ENCODE peak calls at places on chromosomes 7 and 10, in eight cellular contexts. One of them, this sample, is unnamed. For H3K4me1, the result is how much of the 10 kb centered on the place peaks cover.

GRCh38 chr7:154794147-154794780 is 208.7 kb downstream of the PAXIP1 start:
- DNase-seq in upper lobe of left lung: peak
- DNase-seq in adipocyte: no peak
- DNase-seq in spleen: no peak
- DNase-seq in SJCRH30: no peak
- DNase-seq in suprapubic skin: no peak
- DNase-seq in right cardiac atrium: no peak
- DNase-seq in body of pancreas: no peak
- DNase-seq in this sample: no peak

GRCh38 chr7:107118109-107118900 is 50.5 kb upstream of the HBP1 start:
- DNase-seq in upper lobe of left lung: no peak
- DNase-seq in adipocyte: no peak
- DNase-seq in spleen: no peak
- DNase-seq in SJCRH30: no peak
- DNase-seq in suprapubic skin: no peak
- DNase-seq in right cardiac atrium: no peak
- DNase-seq in body of pancreas: no peak
- DNase-seq in this sample: peak

GRCh38 chr10:78868456-78868855 is 200.3 kb upstream of the ZMIZ1 start:
- DNase-seq in upper lobe of left lung: no peak
- DNase-seq in adipocyte: no peak
- DNase-seq in spleen: no peak
- DNase-seq in SJCRH30: no peak
- DNase-seq in suprapubic skin: no peak
- DNase-seq in right cardiac atrium: no peak
- DNase-seq in body of pancreas: no peak
- DNase-seq in this sample: no peak

GRCh38 chr7:43808410-43808809 is 49.9 kb downstream of the BLVRA start:
- DNase-seq in upper lobe of left lung: no peak
- DNase-seq in adipocyte: no peak
- DNase-seq in spleen: no peak
- DNase-seq in SJCRH30: no peak
- DNase-seq in suprapubic skin: no peak
- DNase-seq in right cardiac atrium: no peak
- DNase-seq in body of pancreas: no peak
- DNase-seq in this sample: no peak

GRCh38 chr7:81604075-81604807 is 165.6 kb downstream of the HGF start:
- DNase-seq in upper lobe of left lung: no peak
- DNase-seq in adipocyte: no peak
- DNase-seq in spleen: no peak
- DNase-seq in SJCRH30: peak
- DNase-seq in suprapubic skin: no peak
- DNase-seq in right cardiac atrium: no peak
- DNase-seq in body of pancreas: no peak
- DNase-seq in this sample: no peak

GRCh38 chr7:78178319-78178718 is 379.7 kb downstream of the PHTF2 start:
- DNase-seq in upper lobe of left lung: no peak
- DNase-seq in adipocyte: peak
- DNase-seq in spleen: no peak
- DNase-seq in SJCRH30: no peak
- DNase-seq in suprapubic skin: no peak
- DNase-seq in right cardiac atrium: no peak
- DNase-seq in body of pancreas: no peak
- DNase-seq in this sample: no peak

GRCh38 chr10:35339946-35340345 is 3.6 kb downstream of the CCNY start:
- DNase-seq in upper lobe of left lung: no peak
- DNase-seq in adipocyte: no peak
- DNase-seq in spleen: no peak
- DNase-seq in SJCRH30: peak
- DNase-seq in suprapubic skin: no peak
- DNase-seq in right cardiac atrium: no peak
- DNase-seq in body of pancreas: no peak
- DNase-seq in this sample: no peak

GRCh38 chr10:116947838-116948529 is 57.0 kb downstream of the SHTN1 start:
- DNase-seq in upper lobe of left lung: no peak
- DNase-seq in adipocyte: peak
- DNase-seq in spleen: no peak
- DNase-seq in SJCRH30: no peak
- DNase-seq in suprapubic skin: no peak
- DNase-seq in right cardiac atrium: no peak
- DNase-seq in body of pancreas: no peak
- DNase-seq in this sample: peak

GRCh38 chr10:15478950-15479349 is 107.9 kb upstream of the FAM171A1 start:
- DNase-seq in upper lobe of left lung: no peak
- DNase-seq in adipocyte: no peak
- DNase-seq in spleen: no peak
- DNase-seq in SJCRH30: no peak
- DNase-seq in suprapubic skin: no peak
- DNase-seq in right cardiac atrium: no peak
- DNase-seq in body of pancreas: no peak
- DNase-seq in this sample: no peak

GRCh38 chr7:26044320-26044719 is 107.7 kb upstream of the NFE2L3 start:
- DNase-seq in upper lobe of left lung: no peak
- DNase-seq in adipocyte: no peak
- DNase-seq in spleen: no peak
- DNase-seq in SJCRH30: no peak
- DNase-seq in suprapubic skin: no peak
- DNase-seq in right cardiac atrium: no peak
- DNase-seq in body of pancreas: no peak
- DNase-seq in this sample: no peak

GRCh38 chr10:85542149-85542548 is 824.4 kb downstream of the GRID1 start:
- DNase-seq in upper lobe of left lung: no peak
- DNase-seq in adipocyte: no peak
- DNase-seq in spleen: no peak
- DNase-seq in SJCRH30: no peak
- DNase-seq in suprapubic skin: no peak
- DNase-seq in right cardiac atrium: no peak
- DNase-seq in body of pancreas: no peak
- DNase-seq in this sample: no peak

GRCh38 chr7:6649241-6649961 is 12.3 kb downstream of the ZNF316 start:
- DNase-seq in upper lobe of left lung: no peak
- DNase-seq in adipocyte: no peak
- DNase-seq in spleen: peak
- DNase-seq in SJCRH30: no peak
- DNase-seq in suprapubic skin: peak
- DNase-seq in right cardiac atrium: peak
- DNase-seq in body of pancreas: no peak
- DNase-seq in this sample: no peak

GRCh38 chr7:148234715-148235114 is 355.9 kb upstream of the C7orf33 start:
- DNase-seq in upper lobe of left lung: no peak
- DNase-seq in adipocyte: no peak
- DNase-seq in spleen: no peak
- DNase-seq in SJCRH30: no peak
- DNase-seq in suprapubic skin: no peak
- DNase-seq in right cardiac atrium: no peak
- DNase-seq in body of pancreas: no peak
- DNase-seq in this sample: no peak

GRCh38 chr7:92797284-92797683 is 39.1 kb downstream of the CDK6 start:
- DNase-seq in upper lobe of left lung: no peak
- DNase-seq in adipocyte: no peak
- DNase-seq in spleen: no peak
- DNase-seq in SJCRH30: no peak
- DNase-seq in suprapubic skin: no peak
- DNase-seq in right cardiac atrium: no peak
- DNase-seq in body of pancreas: no peak
- DNase-seq in this sample: no peak

GRCh38 chr10:133180915-133181639 is 21.1 kb downstream of the KNDC1 start:
- DNase-seq in upper lobe of left lung: no peak
- DNase-seq in adipocyte: no peak
- DNase-seq in spleen: peak
- DNase-seq in SJCRH30: no peak
- DNase-seq in suprapubic skin: no peak
- DNase-seq in right cardiac atrium: peak
- DNase-seq in body of pancreas: no peak
- DNase-seq in this sample: no peak

GRCh38 chr10:133182791-133183645 is 23.0 kb downstream of the KNDC1 start:
- DNase-seq in upper lobe of left lung: no peak
- DNase-seq in adipocyte: no peak
- DNase-seq in spleen: no peak
- DNase-seq in SJCRH30: no peak
- DNase-seq in suprapubic skin: no peak
- DNase-seq in right cardiac atrium: peak
- DNase-seq in body of pancreas: no peak
- DNase-seq in this sample: no peak

GRCh38 chr10:133183646-133184378 is 23.8 kb downstream of the KNDC1 start:
- DNase-seq in upper lobe of left lung: no peak
- DNase-seq in adipocyte: no peak
- DNase-seq in spleen: no peak
- DNase-seq in SJCRH30: no peak
- DNase-seq in suprapubic skin: no peak
- DNase-seq in right cardiac atrium: peak
- DNase-seq in body of pancreas: no peak
- DNase-seq in this sample: no peak

GRCh38 chr10:133180192-133180914 is 20.3 kb downstream of the KNDC1 start:
- DNase-seq in upper lobe of left lung: no peak
- DNase-seq in adipocyte: no peak
- DNase-seq in spleen: peak
- DNase-seq in SJCRH30: no peak
- DNase-seq in suprapubic skin: no peak
- DNase-seq in right cardiac atrium: no peak
- DNase-seq in body of pancreas: no peak
- DNase-seq in this sample: no peak

DNA sequence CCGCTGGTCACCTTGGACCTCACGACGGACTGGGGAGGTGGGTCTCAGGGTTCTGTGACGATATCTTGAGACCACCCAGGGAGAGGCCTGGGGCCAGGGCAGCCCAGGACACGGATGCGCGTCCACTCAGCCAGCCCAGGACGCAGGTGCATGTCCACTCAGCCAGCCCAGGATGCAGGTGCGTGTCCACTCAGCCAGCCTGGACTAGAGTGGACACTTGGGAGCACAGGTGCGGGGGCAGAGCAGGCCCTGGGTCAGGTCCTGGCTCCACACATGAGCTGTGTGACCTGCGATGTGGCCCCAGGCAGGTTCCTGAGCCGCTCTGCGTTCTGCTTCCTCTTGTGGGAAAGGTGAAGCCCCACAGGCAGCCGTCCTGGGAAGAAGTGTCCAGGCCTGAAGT is 22.2 kb downstream of the KNDC1 start:
- DNase-seq in upper lobe of left lung: no peak
- DNase-seq in adipocyte: no peak
- DNase-seq in spleen: no peak
- DNase-seq in SJCRH30: no peak
- DNase-seq in suprapubic skin: no peak
- DNase-seq in right cardiac atrium: no peak
- DNase-seq in body of pancreas: no peak
- DNase-seq in this sample: no peak
- H3K4me1 ChIP-seq in upper lobe of left lung: under half
- H3K4me1 ChIP-seq in adipocyte: under half
- H3K4me1 ChIP-seq in spleen: under half
- H3K4me1 ChIP-seq in SJCRH30: under half
- H3K4me1 ChIP-seq in suprapubic skin: under half
- H3K4me1 ChIP-seq in right cardiac atrium: under half
- H3K4me1 ChIP-seq in body of pancreas: under half
- H3K4me1 ChIP-seq in this sample: under half

DNA sequence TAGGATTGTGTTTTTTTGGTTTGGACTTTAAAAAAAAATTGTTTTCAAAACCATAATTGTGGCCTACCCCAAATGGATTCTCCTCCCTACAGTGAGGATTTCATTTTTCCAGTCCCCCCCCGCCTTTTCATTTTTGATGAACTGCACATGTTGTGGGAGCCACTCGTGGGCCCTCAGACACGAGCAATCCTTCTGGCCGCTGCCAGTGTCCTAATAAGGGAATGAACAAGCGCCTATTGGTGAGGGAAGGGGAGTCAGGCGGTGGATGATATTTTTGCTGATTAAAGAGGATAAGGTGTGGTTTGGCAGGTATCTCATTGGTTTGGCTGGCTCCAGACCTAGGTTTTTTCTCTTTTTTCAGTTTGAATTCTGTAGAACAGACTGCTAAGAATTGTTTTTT is 78.7 kb upstream of the AGBL3 start:
- DNase-seq in upper lobe of left lung: no peak
- DNase-seq in adipocyte: peak
- DNase-seq in spleen: no peak
- DNase-seq in SJCRH30: no peak
- DNase-seq in suprapubic skin: no peak
- DNase-seq in right cardiac atrium: no peak
- DNase-seq in body of pancreas: no peak
- DNase-seq in this sample: no peak
- H3K4me1 ChIP-seq in upper lobe of left lung: under half
- H3K4me1 ChIP-seq in adipocyte: half or more
- H3K4me1 ChIP-seq in spleen: under half
- H3K4me1 ChIP-seq in SJCRH30: under half
- H3K4me1 ChIP-seq in suprapubic skin: under half
- H3K4me1 ChIP-seq in right cardiac atrium: under half
- H3K4me1 ChIP-seq in body of pancreas: under half
- H3K4me1 ChIP-seq in this sample: under half

DNA sequence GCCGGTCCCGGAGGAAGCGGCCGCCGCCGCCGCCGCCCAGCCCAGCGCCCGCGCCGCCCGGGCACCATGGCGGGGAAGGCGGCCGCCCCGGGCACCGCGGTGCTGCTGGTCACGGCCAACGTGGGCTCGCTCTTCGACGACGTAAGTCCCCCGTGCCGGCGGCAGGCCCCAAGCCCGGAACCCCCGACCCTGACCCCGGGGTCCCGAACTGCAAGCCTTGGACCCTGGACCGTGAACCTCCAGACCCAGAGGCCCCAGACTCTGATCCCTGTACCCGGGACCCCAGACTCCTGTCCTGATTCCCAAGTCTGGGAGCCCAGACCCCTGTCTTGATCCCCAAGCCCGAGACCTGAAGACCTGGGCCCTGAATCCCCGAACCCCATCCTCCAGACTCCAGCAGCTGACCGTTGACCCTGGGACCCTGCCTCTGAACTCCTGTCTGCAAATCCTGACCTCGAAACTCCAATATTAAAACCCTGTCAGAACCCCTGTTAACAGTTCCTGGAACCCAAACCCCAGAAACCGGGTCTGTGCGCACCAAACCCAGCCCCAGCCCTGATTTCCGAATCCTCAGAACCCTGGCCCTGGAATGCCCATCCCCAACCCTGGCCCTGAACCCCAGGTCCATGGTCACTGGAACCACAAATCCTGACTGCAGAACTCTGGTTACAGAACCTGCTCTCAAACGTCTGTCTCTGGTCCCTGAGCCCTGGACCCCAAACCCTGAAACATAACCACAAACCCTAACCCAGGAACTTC is 623 bp downstream of the INPP5A start:
- DNase-seq in upper lobe of left lung: peak
- DNase-seq in adipocyte: no peak
- DNase-seq in spleen: peak
- DNase-seq in SJCRH30: no peak
- DNase-seq in suprapubic skin: peak
- DNase-seq in right cardiac atrium: peak
- DNase-seq in body of pancreas: peak
- DNase-seq in this sample: no peak
- H3K4me1 ChIP-seq in upper lobe of left lung: half or more
- H3K4me1 ChIP-seq in adipocyte: under half
- H3K4me1 ChIP-seq in spleen: half or more
- H3K4me1 ChIP-seq in SJCRH30: under half
- H3K4me1 ChIP-seq in suprapubic skin: half or more
- H3K4me1 ChIP-seq in right cardiac atrium: under half
- H3K4me1 ChIP-seq in body of pancreas: half or more
- H3K4me1 ChIP-seq in this sample: under half

DNA sequence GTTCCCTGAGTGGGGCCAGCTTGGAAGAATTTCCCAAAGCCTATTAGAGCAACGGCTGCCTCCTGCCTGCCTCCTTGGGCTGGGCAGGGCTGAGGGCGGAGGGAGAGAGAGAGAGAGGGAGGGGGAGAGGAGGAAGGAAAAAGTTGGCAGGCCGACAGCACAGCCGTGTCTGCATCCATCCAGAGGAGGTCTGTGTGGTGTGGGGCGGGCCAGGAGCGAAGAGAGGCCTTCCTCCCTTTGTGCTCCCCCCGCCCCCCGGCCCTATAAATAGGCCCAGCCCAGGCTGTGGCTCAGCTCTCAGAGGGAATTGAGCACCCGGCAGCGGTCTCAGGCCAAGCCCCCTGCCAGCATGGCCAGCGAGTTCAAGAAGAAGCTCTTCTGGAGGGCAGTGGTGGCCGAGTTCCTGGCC is at the start of gene AQP1:
- DNase-seq in upper lobe of left lung: peak
- DNase-seq in adipocyte: no peak
- DNase-seq in spleen: no peak
- DNase-seq in SJCRH30: peak
- DNase-seq in suprapubic skin: peak
- DNase-seq in right cardiac atrium: peak
- DNase-seq in body of pancreas: peak
- DNase-seq in this sample: peak
- H3K4me1 ChIP-seq in upper lobe of left lung: half or more
- H3K4me1 ChIP-seq in adipocyte: under half
- H3K4me1 ChIP-seq in spleen: under half
- H3K4me1 ChIP-seq in SJCRH30: under half
- H3K4me1 ChIP-seq in suprapubic skin: half or more
- H3K4me1 ChIP-seq in right cardiac atrium: under half
- H3K4me1 ChIP-seq in body of pancreas: half or more
- H3K4me1 ChIP-seq in this sample: half or more